ENCODE peak calls at places on chromosomes 13 and 19, in nine cellular contexts. S is cardiac muscle cell, T is testis, Y is IMR-90, X is esophagus muscularis mucosa, N is body of pancreas, H is left ventricle myocardium inferior, P is A549, M is dorsolateral prefrontal cortex. J is an unnamed sample.

GRCh38 chr13:67043901-67044300 is 186.2 kb downstream of the PCDH9 start:
- DNase-seq in S (peak; percentile 75), T (no peak), Y (peak; percentile 57), X (no peak), N (no peak), H (no peak), P (no peak), M (no peak), J (peak; percentile 65)

GRCh38 chr13:30787747-30788535 is 52.6 kb downstream of the ALOX5AP start:
- DNase-seq in S (no peak), T (no peak), Y (peak; percentile 58), X (no peak), N (no peak), H (no peak), P (no peak), M (no peak), J (no peak)

GRCh38 chr13:94703271-94703670 is 9.1 kb downstream of the SOX21 start:
- DNase-seq in S (no peak), T (no peak), Y (no peak), X (no peak), N (no peak), H (no peak), P (no peak), M (no peak), J (no peak)

GRCh38 chr13:113599396-113599795 is 14.8 kb downstream of the TFDP1 start:
- DNase-seq in S (no peak), T (no peak), Y (no peak), X (no peak), N (peak; percentile 6), H (peak; percentile 1), P (no peak), M (no peak), J (no peak)

GRCh38 chr13:53873558-53873957 is 844.9 kb downstream of the OLFM4 start:
- DNase-seq in S (no peak), T (peak; percentile 73), Y (no peak), X (no peak), N (no peak), H (no peak), P (no peak), M (no peak), J (no peak)

GRCh38 chr13:51453959-51454703 is 1.3 kb upstream of the INTS6 start:
- DNase-seq in S (no peak), T (peak; percentile 42), Y (peak; percentile 6), X (no peak), N (peak; percentile 49), H (peak; percentile 24), P (no peak), M (no peak), J (no peak)

GRCh38 chr13:79306650-79307049 is 99.4 kb downstream of the RBM26 start:
- DNase-seq in S (no peak), T (no peak), Y (no peak), X (no peak), N (no peak), H (no peak), P (no peak), M (no peak), J (no peak)

GRCh38 chr13:75621147-75621546 is 15.0 kb upstream of the LMO7 start:
- DNase-seq in S (peak; percentile 37), T (no peak), Y (peak; percentile 70), X (no peak), N (no peak), H (no peak), P (no peak), M (no peak), J (no peak)

GRCh38 chr19:29415507-29415906 is 110.3 kb upstream of the VSTM2B start:
- DNase-seq in S (no peak), T (no peak), Y (no peak), X (no peak), N (no peak), H (no peak), P (no peak), M (no peak), J (no peak)

GRCh38 chr19:29409121-29409862 is 116.5 kb upstream of the VSTM2B start:
- DNase-seq in S (no peak), T (no peak), Y (no peak), X (no peak), N (no peak), H (no peak), P (no peak), M (no peak), J (no peak)

GRCh38 chr19:29405728-29405995 is 120.1 kb upstream of the VSTM2B start:
- DNase-seq in S (no peak), T (no peak), Y (no peak), X (no peak), N (no peak), H (no peak), P (no peak), M (no peak), J (no peak)

GRCh38 chr19:29413435-29413834 is 112.4 kb upstream of the VSTM2B start:
- DNase-seq in S (no peak), T (no peak), Y (no peak), X (no peak), N (no peak), H (no peak), P (no peak), M (no peak), J (no peak)

GRCh38 chr19:29410974-29411615 is 114.7 kb upstream of the VSTM2B start:
- DNase-seq in S (no peak), T (peak; percentile 39), Y (no peak), X (no peak), N (no peak), H (no peak), P (no peak), M (no peak), J (no peak)
- H3K4me3 ChIP-seq in S (no peak overlapping the region), T (no peak overlapping the region), Y (no peak overlapping the region), X (no peak overlapping the region), N (no peak overlapping the region), H (no peak overlapping the region), P (no peak overlapping the region), M (no peak overlapping the region), J (no peak overlapping the region)

GRCh38 chr13:71306821-71307220 is 560.2 kb downstream of the DACH1 start:
- DNase-seq in S (no peak), T (no peak), Y (no peak), X (no peak), N (no peak), H (no peak), P (no peak), M (no peak), J (no peak)

GRCh38 chr13:71300602-71301001 is 566.4 kb downstream of the DACH1 start:
- DNase-seq in S (no peak), T (no peak), Y (no peak), X (no peak), N (no peak), H (no peak), P (no peak), M (no peak), J (no peak)

GRCh38 chr13:71304861-71305260 is 562.1 kb downstream of the DACH1 start:
- DNase-seq in S (no peak), T (no peak), Y (no peak), X (no peak), N (no peak), H (no peak), P (no peak), M (no peak), J (no peak)

GRCh38 chr13:71303144-71303543 is 563.9 kb downstream of the DACH1 start:
- DNase-seq in S (peak; percentile 4), T (no peak), Y (no peak), X (no peak), N (no peak), H (no peak), P (no peak), M (no peak), J (no peak)
- TF ChIP-seq CTCF in S (peak; percentile 5), T (no peak), Y (no peak), X (no peak), N (no peak), H (peak; percentile 29), P (no peak), M (no peak), J (peak; percentile 41)

GRCh38 chr19:14054721-14055120 is 7.2 kb downstream of the PALM3 start:
- DNase-seq in S (no peak), T (no peak), Y (no peak), X (peak; percentile 86), N (no peak), H (no peak), P (no peak), M (no peak), J (no peak)

GRCh38 chr19:14055396-14055795 is 6.5 kb downstream of the PALM3 start:
- DNase-seq in S (no peak), T (no peak), Y (no peak), X (no peak), N (no peak), H (no peak), P (no peak), M (no peak), J (no peak)

GRCh38 chr19:14056069-14056666 is 5.7 kb downstream of the PALM3 start:
- DNase-seq in S (no peak), T (no peak), Y (no peak), X (no peak), N (no peak), H (no peak), P (no peak), M (no peak), J (no peak)

GRCh38 chr19:14058182-14059092 is 3.4 kb downstream of the PALM3 start:
- DNase-seq in S (no peak), T (no peak), Y (no peak), X (no peak), N (no peak), H (no peak), P (no peak), M (no peak), J (no peak)

GRCh38 chr19:14056741-14057356 is 5.0 kb downstream of the PALM3 start:
- DNase-seq in S (peak; percentile 5), T (no peak), Y (no peak), X (no peak), N (no peak), H (no peak), P (no peak), M (no peak), J (no peak)
- H3K4me3 ChIP-seq in S (peak overlapping the region; percentile 27), T (peak overlapping the region; percentile 53), Y (peak overlapping the region; percentile 41), X (peak overlapping the region; percentile 47), N (no peak overlapping the region), H (peak overlapping the region; percentile 56), P (peak overlapping the region; percentile 56), M (peak overlapping the region; percentile 33), J (no peak overlapping the region)

GRCh38 chr13:71242191-71242590 is 624.8 kb downstream of the DACH1 start:
- DNase-seq in S (peak; percentile 7), T (no peak), Y (no peak), X (no peak), N (no peak), H (peak; percentile 15), P (no peak), M (no peak), J (peak; percentile 76)

GRCh38 chr13:71244181-71244580 is 622.8 kb downstream of the DACH1 start:
- DNase-seq in S (no peak), T (no peak), Y (no peak), X (no peak), N (no peak), H (no peak), P (no peak), M (no peak), J (no peak)

GRCh38 chr13:71237332-71237731 is 629.7 kb downstream of the DACH1 start:
- DNase-seq in S (no peak), T (no peak), Y (no peak), X (no peak), N (no peak), H (no peak), P (no peak), M (no peak), J (peak; percentile 43)

DNA sequence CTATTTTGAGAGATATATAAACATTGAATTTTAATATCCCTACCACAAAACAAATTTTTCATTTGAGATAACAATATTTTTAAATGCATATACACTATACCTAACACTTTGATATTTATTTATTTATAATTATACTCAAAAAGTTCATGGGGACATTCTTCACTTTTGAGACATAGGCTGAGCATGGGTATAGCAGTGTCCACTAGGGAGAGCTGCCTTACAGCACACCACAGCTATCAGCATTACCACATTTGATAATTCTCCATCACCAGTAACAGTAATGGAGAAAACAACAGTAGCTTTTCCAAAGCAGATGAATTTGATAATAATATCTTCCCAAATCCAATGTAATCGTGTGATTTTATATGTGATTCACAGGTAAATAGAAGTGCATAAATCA is 626.1 kb downstream of the DACH1 start:
- DNase-seq in S (peak; percentile 32), T (no peak), Y (no peak), X (no peak), N (no peak), H (no peak), P (no peak), M (no peak), J (no peak)
- TF ChIP-seq CTCF in S (peak; percentile 51), T (no peak), Y (peak; percentile 19), X (no peak), N (no peak), H (peak; percentile 61), P (no peak), M (peak; percentile 49), J (peak; percentile 72)

J was measured in retinal pigment epithelial cell.